ENCODE peak calls at places on chromosome 11, in five cellular contexts. K, S, O, J and A are unnamed samples.
A peak's percentile ranks its signal among the peaks of the same experiment; 100 is the strongest.

GRCh38 chr11:28621648-28622215 is 513.5 kb downstream of the METTL15 start:
- DNase-seq in O (no peak), S (peak; percentile 44), J (no peak), K (no peak), A (no peak)

GRCh38 chr11:61477734-61478148 is 30.8 kb upstream of the LRRC10B start:
- DNase-seq in J (no peak), S (no peak), K (no peak), O (no peak), A (no peak)

GRCh38 chr11:111586305-111586915 is 15.8 kb upstream of the SIK2 start:
- DNase-seq in S (no peak), J (no peak), K (no peak), O (peak; percentile 62), A (no peak)

GRCh38 chr11:19751055-19751454 is 38.4 kb downstream of the NAV2 start:
- DNase-seq in O (no peak), S (no peak), K (no peak), J (no peak), A (no peak)

GRCh38 chr11:16195659-16196058 is 160.7 kb downstream of the SOX6 start:
- DNase-seq in O (no peak), K (no peak), J (no peak), S (no peak), A (no peak)

GRCh38 chr11:57288771-57289579 is 35.8 kb downstream of the TNKS1BP1 start:
- DNase-seq in J (no peak), K (no peak), O (no peak), S (no peak), A (no peak)

GRCh38 chr11:57031541-57031940 is 42.8 kb downstream of the OR5AK2 start:
- DNase-seq in S (no peak), K (no peak), O (no peak), J (no peak), A (no peak)

GRCh38 chr11:57406337-57406904 is 16.0 kb upstream of the PRG2 start:
- DNase-seq in K (no peak), J (no peak), S (no peak), O (no peak), A (no peak)

GRCh38 chr11:115745041-115745440 is 240.8 kb upstream of the CADM1 start:
- DNase-seq in K (no peak), S (no peak), O (no peak), J (no peak), A (no peak)

GRCh38 chr11:124788521-124788920 is 11.7 kb downstream of the MSANTD2 start:
- DNase-seq in K (no peak), O (no peak), J (no peak), S (no peak), A (no peak)

GRCh38 chr11:774873-775592 is 2.3 kb downstream of the GATD1 start:
- DNase-seq in J (no peak), O (no peak), K (no peak), S (no peak), A (no peak)

GRCh38 chr11:118157186-118157895 is 4.7 kb upstream of the SCN4B start:
- DNase-seq in J (no peak), O (no peak), S (no peak), K (no peak), A (no peak)

GRCh38 chr11:130318031-130318673 is 3.4 kb upstream of the ZBTB44 start:
- DNase-seq in O (no peak), S (no peak), J (no peak), K (no peak), A (no peak)

GRCh38 chr11:120500414-120500936 is 11.1 kb upstream of the GRIK4 start:
- DNase-seq in O (no peak), S (no peak), J (no peak), K (no peak), A (no peak)

GRCh38 chr11:126343051-126343450 is 12.4 kb upstream of the ST3GAL4 start:
- DNase-seq in S (no peak), K (no peak), O (no peak), J (no peak), A (no peak)

GRCh38 chr11:789951-790350 is at the start of gene CEND1:
- DNase-seq in J (no peak), O (no peak), K (no peak), S (no peak), A (no peak)

GRCh38 chr11:31246451-31247165 is 122.9 kb downstream of the DCDC1 start:
- DNase-seq in S (no peak), O (no peak), J (no peak), K (no peak), A (peak; percentile 39)

GRCh38 chr11:33692013-33692504 is 8.6 kb downstream of the C11orf91 start:
- DNase-seq in K (peak; percentile 87), J (no peak), S (peak; percentile 77), O (peak; percentile 96), A (peak; percentile 61)

GRCh38 chr11:120811731-120812130 is 212.2 kb upstream of the TBCEL start:
- DNase-seq in J (no peak), O (no peak), S (no peak), K (no peak), A (no peak)

GRCh38 chr11:2797181-2797711 is 88.3 kb downstream of the CDKN1C start:
- DNase-seq in O (no peak), J (no peak), S (peak; percentile 42), K (no peak), A (no peak)